ENCODE peak calls at places on chromosome X, in seven cellular contexts. D is AG04449, T is AG04450, G is breast epithelium, V is AG10803, F is IMR-90, Z is HCT116. W is an unnamed sample.

GRCh38 chrX:146109362-146109761 is 291.7 kb downstream of the SLITRK2 start:
- DNase-seq in D (no peak), T (no peak), G (no peak), V (no peak), F (no peak), Z (no peak), W (no peak)

GRCh38 chrX:98067611-98068010 is 1183.9 kb downstream of the RPA4 start:
- DNase-seq in D (peak; percentile 9), T (peak; percentile 8), G (no peak), V (peak; percentile 25), F (peak; percentile 36), Z (no peak), W (no peak)

GRCh38 chrX:74351760-74352159 is 47.8 kb downstream of the ZCCHC13 start:
- DNase-seq in D (no peak), T (no peak), G (no peak), V (peak; percentile 3), F (peak; percentile 13), Z (no peak), W (no peak)

GRCh38 chrX:100647095-100647494 is 3.1 kb downstream of the SRPX2 start:
- DNase-seq in D (no peak), T (no peak), G (no peak), V (peak; percentile 75), F (no peak), Z (no peak), W (peak; percentile 36)

GRCh38 chrX:132490086-132490419 is 1.2 kb upstream of the MBNL3 start:
- DNase-seq in D (no peak), T (no peak), G (no peak), V (no peak), F (no peak), Z (no peak), W (no peak)

GRCh38 chrX:143429831-143430230 is 87.4 kb downstream of the SPANXN3 start:
- DNase-seq in D (no peak), T (no peak), G (no peak), V (no peak), F (no peak), Z (no peak), W (no peak)

GRCh38 chrX:123085311-123085940 is 98.7 kb upstream of the GRIA3 start:
- DNase-seq in D (no peak), T (no peak), G (no peak), V (peak; percentile 61), F (no peak), Z (no peak), W (peak; percentile 10)

GRCh38 chrX:119015407-119016242 is 41.2 kb downstream of the LONRF3 start:
- DNase-seq in D (peak; percentile 3), T (peak; percentile 41), G (peak; percentile 56), V (peak; percentile 61), F (peak; percentile 80), Z (peak; percentile 35), W (peak; percentile 81)

GRCh38 chrX:128781506-128781905 is 729.3 kb upstream of the ACTRT1 start:
- DNase-seq in D (no peak), T (no peak), G (no peak), V (no peak), F (no peak), Z (no peak), W (no peak)

GRCh38 chrX:130793966-130794365 is 109.0 kb downstream of the ENOX2 start:
- DNase-seq in D (no peak), T (no peak), G (no peak), V (no peak), F (no peak), Z (no peak), W (no peak)

GRCh38 chrX:85930099-85930498 is 117.3 kb downstream of the CHM start:
- DNase-seq in D (no peak), T (no peak), G (no peak), V (no peak), F (no peak), Z (no peak), W (no peak)

GRCh38 chrX:129825746-129826505 is 17.8 kb downstream of the ZDHHC9 start:
- DNase-seq in D (no peak), T (no peak), G (no peak), V (no peak), F (no peak), Z (no peak), W (no peak)

GRCh38 chrX:302975-303374 is 15.6 kb downstream of the GTPBP6 start:
- DNase-seq in D (no peak), T (no peak), G (peak; percentile 27), V (no peak), F (no peak), Z (no peak), W (no peak)

GRCh38 chrX:38754102-38754790 is 47.0 kb upstream of the MID1IP1 start:
- DNase-seq in D (no peak), T (peak; percentile 11), G (no peak), V (peak; percentile 51), F (peak; percentile 58), Z (peak; percentile 32), W (peak; percentile 75)

GRCh38 chrX:147537172-147537571 is 374.5 kb upstream of the FMR1 start:
- DNase-seq in D (no peak), T (no peak), G (no peak), V (no peak), F (no peak), Z (no peak), W (no peak)

GRCh38 chrX:132227383-132228112 is 8.3 kb upstream of the RAP2C start:
- DNase-seq in D (no peak), T (no peak), G (no peak), V (peak; percentile 64), F (peak; percentile 27), Z (no peak), W (peak; percentile 41)

GRCh38 chrX:23783569-23784486 is 855 bp downstream of the SAT1 start:
- DNase-seq in D (no peak), T (no peak), G (no peak), V (no peak), F (no peak), Z (no peak), W (peak; percentile 33)

GRCh38 chrX:10769696-10770619 is 149.6 kb upstream of the MID1 start:
- DNase-seq in D (no peak), T (peak; percentile 4), G (no peak), V (peak; percentile 39), F (peak; percentile 61), Z (no peak), W (peak; percentile 52)

GRCh38 chrX:154362085-154362742 is 12.2 kb downstream of the FLNA start:
- DNase-seq in D (no peak), T (no peak), G (no peak), V (no peak), F (no peak), Z (no peak), W (no peak)

GRCh38 chrX:132292753-132293152 is 73.5 kb upstream of the RAP2C start:
- DNase-seq in D (peak; percentile 12), T (peak; percentile 15), G (no peak), V (peak; percentile 62), F (peak; percentile 57), Z (peak; percentile 15), W (peak; percentile 75)

GRCh38 chrX:38594434-38594833 is 33.1 kb downstream of the TSPAN7 start:
- DNase-seq in D (no peak), T (no peak), G (no peak), V (no peak), F (no peak), Z (no peak), W (no peak)

GRCh38 chrX:9312922-9313867 is 151.7 kb upstream of the TBL1X start:
- DNase-seq in D (no peak), T (no peak), G (no peak), V (no peak), F (no peak), Z (peak; percentile 15), W (no peak)

GRCh38 chrX:50180073-50180940 is 20.5 kb downstream of the AKAP4 start:
- DNase-seq in D (no peak), T (no peak), G (no peak), V (no peak), F (no peak), Z (no peak), W (no peak)

DNA sequence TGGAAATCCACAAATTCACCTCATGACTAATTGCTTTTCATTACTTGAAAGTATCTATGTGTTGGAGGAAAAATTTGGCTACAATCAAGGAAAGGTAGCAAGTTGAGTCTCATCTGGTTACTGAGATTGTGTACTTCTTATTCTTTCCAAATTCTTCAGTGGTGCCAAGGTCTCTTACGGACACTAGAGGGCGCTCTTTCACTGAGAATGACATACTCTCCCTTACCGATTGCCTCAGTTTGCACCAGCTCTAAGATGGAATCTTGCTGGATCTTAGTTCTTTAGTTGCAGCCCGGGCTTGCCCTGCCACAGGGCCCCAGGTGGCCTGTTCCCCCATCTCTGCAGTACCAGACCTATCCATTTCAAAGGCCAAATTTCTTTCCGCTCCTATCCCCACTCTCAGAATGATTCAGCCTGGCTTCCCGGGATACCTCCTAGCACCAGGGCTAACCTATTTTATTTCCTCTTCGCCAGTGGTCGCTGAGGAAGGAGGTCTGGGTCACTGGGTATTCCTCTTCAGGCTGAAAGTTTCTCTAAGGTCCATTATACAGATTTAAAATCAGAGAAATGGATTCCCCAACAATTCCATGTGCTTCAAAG is 24.6 kb upstream of the GPR50 start:
- DNase-seq in D (no peak), T (no peak), G (no peak), V (peak; percentile 50), F (peak; percentile 54), Z (peak; percentile 13), W (peak; percentile 68)
- TF ChIP-seq CTCF in D (peak; percentile 58), T (peak; percentile 68), G (peak; percentile 56), V (peak; percentile 71), F (peak; percentile 79), Z (peak; percentile 53), W (peak; percentile 72)

GRCh38 chrX:103362504-103362903 is 6.2 kb downstream of the TCEAL9 start:
- DNase-seq in D (no peak), T (no peak), G (no peak), V (peak; percentile 64), F (peak; percentile 57), Z (no peak), W (peak; percentile 52)
- H3K4me3 ChIP-seq in D (no peak overlapping the region), T (no peak overlapping the region), G (no peak overlapping the region), V (no peak overlapping the region), F (no peak overlapping the region), Z (no peak overlapping the region), W (no peak overlapping the region)

GRCh38 chrX:35890699-35891098 is 28.8 kb upstream of the CFAP47 start:
- DNase-seq in D (no peak), T (no peak), G (no peak), V (no peak), F (peak; percentile 11), Z (no peak), W (no peak)
- TF ChIP-seq CTCF in D (no peak), T (peak; percentile 37), G (peak; percentile 43), V (no peak), F (peak; percentile 53), Z (peak; percentile 33), W (no peak)

DNA sequence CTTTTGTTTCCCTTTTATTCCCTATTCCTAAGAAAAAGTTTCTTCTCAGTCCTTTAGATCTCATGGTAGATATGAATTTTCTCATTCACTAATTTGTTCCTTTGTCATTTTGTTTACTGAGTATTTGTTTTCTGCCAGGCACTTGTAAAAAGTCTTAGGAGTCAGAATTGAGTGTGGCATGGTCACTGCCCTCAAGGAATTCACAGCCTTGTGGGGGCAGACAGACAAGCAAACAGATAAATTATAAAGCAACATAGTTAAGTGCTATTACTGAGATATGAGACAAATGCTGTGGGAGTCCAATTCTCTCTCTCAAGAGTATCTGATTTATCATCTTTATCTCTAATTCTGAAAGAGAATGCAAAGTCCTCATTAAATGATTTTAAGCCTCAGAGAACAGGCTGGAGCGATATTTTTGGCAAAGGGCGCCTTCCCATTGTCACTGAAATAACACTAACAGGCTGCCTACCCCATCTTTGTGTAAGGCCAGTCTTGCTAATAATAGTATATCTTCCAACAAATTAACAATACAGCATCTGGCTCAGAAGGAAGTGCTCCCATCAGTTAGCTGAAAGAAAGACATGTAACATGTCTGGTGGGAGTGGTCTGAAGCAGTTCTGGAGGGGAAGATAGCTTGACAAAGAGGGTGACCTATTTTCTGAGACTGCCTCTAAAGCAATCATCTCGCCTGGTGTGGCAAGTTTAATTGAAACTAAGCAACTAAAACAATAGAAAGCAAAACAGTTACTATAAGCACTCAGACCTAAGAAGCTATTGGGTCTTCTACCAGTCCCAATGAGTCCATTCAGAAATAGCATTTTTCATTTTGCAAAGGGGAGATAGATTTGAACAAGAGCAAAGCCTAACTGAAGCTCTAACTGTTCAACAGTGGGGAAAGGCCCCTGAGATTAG is 61.4 kb upstream of the AMOT start:
- DNase-seq in D (no peak), T (no peak), G (no peak), V (no peak), F (no peak), Z (no peak), W (no peak)
- H3K4me3 ChIP-seq in D (no peak overlapping the region), T (no peak overlapping the region), G (no peak overlapping the region), V (no peak overlapping the region), F (no peak overlapping the region), Z (no peak overlapping the region), W (no peak overlapping the region)